ENCODE peak calls at places on chromosomes 11 and 22, in four cellular contexts. T is stomach, P is IMR-90, M is Peyer's patch. Y is an unnamed sample.

GRCh38 chr11:62611705-62612365 is 740 bp downstream of the EML3 start:
- DNase-seq in M (peak), T (peak), P (peak), Y (peak)

GRCh38 chr22:45632791-45633515 is 38.7 kb upstream of the ATXN10 start:
- DNase-seq in T (no peak), M (peak), P (no peak), Y (no peak)

GRCh38 chr22:29187831-29188230 is 17.9 kb upstream of the EMID1 start:
- DNase-seq in M (no peak), T (no peak), P (no peak), Y (no peak)

GRCh38 chr11:34416746-34417145 is 22.0 kb upstream of the CAT start:
- DNase-seq in M (no peak), P (no peak), T (no peak), Y (no peak)

GRCh38 chr22:37316875-37317371 is 34.6 kb downstream of the CYTH4 start:
- DNase-seq in P (peak), M (peak), T (peak), Y (peak)

GRCh38 chr11:67024410-67024809 is 1.5 kb downstream of the SYT12 start:
- DNase-seq in M (no peak), P (no peak), T (no peak), Y (no peak)

GRCh38 chr11:1557904-1558831 is 13.9 kb downstream of the DUSP8 start:
- DNase-seq in T (peak), M (no peak), P (peak), Y (peak)

GRCh38 chr11:35111171-35112055 is 27.6 kb upstream of the CD44 start:
- DNase-seq in M (no peak), P (peak), T (no peak), Y (peak)

GRCh38 chr11:126332221-126332711 is 23.2 kb upstream of the ST3GAL4 start:
- DNase-seq in P (peak), T (no peak), M (peak), Y (no peak)

GRCh38 chr11:85114786-85115185 is 512.4 kb downstream of the DLG2 start:
- DNase-seq in M (no peak), T (no peak), P (peak), Y (no peak)

GRCh38 chr22:47837703-47838102 is 1075.3 kb downstream of the TBC1D22A start:
- DNase-seq in P (no peak), M (no peak), T (no peak), Y (no peak)

GRCh38 chr11:134124660-134125451 is 56.0 kb downstream of the JAM3 start:
- DNase-seq in P (peak), M (peak), T (peak), Y (no peak)

DNA sequence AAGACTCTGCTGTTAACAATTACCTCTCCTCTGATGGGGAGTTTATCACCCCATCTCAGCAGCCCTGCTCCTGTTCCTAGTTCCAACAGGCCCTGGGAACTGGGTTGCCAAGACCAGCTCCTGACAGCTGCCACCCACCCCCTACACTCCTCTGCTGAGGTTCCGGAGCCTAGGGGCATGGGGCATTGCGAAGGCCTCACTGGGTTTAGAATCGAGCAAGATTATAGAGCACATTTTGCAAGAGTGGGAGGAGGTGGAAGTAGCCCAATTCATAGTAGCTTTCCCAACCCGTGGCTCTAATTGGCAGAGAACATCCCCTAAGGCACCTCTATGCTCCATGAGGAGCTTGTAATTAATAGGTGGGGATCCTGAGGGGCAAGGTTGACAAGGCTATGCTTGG is 23.0 kb downstream of the MYEOV start:
- DNase-seq in T (no peak), P (no peak), M (no peak), Y (no peak)
- H3K27ac ChIP-seq in T (no peak), P (no peak), M (no peak), Y (no peak)

GRCh38 chr11:122081073-122081472 is 34.9 kb downstream of the BLID start:
- DNase-seq in T (no peak), P (peak), M (no peak), Y (no peak)

GRCh38 chr11:122075016-122075415 is 41.0 kb downstream of the BLID start:
- DNase-seq in M (no peak), P (no peak), T (no peak), Y (no peak)

GRCh38 chr11:122076721-122077120 is 39.3 kb downstream of the BLID start:
- DNase-seq in P (no peak), M (no peak), T (no peak), Y (no peak)

GRCh38 chr11:122074022-122074421 is 42.0 kb downstream of the BLID start:
- DNase-seq in P (no peak), M (no peak), T (no peak), Y (no peak)

GRCh38 chr11:122077459-122077858 is 38.6 kb downstream of the BLID start:
- DNase-seq in T (no peak), P (no peak), M (no peak), Y (no peak)
- H3K27ac ChIP-seq in T (no peak), P (no peak), M (no peak), Y (no peak)

GRCh38 chr11:61390161-61390560 is 2.2 kb upstream of the TMEM216 start:
- DNase-seq in M (no peak), P (peak), T (no peak), Y (no peak)

GRCh38 chr11:61392991-61393595 is 706 bp downstream of the TMEM216 start:
- DNase-seq in M (no peak), T (no peak), P (peak), Y (no peak)
- H3K27ac ChIP-seq in M (peak), T (peak), P (peak), Y (peak)

GRCh38 chr11:33329705-33330329 is 72.6 kb downstream of the HIPK3 start:
- DNase-seq in P (peak), M (peak), T (peak), Y (peak)
- H3K27ac ChIP-seq in P (no peak), M (no peak), T (no peak), Y (no peak)